ENCODE peak calls at places on chromosome 5, in ten cellular contexts. U is MCF 10A, V is A673, N is H9, K is brain microvascular endothelial cell, P is upper lobe of right lung, Z is lung, D is endodermal cell, Y is GM10248, T is NB4. W is an unnamed sample.

GRCh38 chr5:115329475-115329874 is 33.0 kb upstream of the CCDC112 start:
- DNase-seq in U (no peak), V (peak; percentile 70), N (peak; percentile 76), K (no peak), P (no peak), Z (no peak), D (peak; percentile 75), Y (no peak), T (peak; percentile 76), W (no peak)

GRCh38 chr5:67211926-67212325 is 15.3 kb upstream of the CD180 start:
- DNase-seq in U (peak; percentile 70), V (no peak), N (no peak), K (peak; percentile 69), P (no peak), Z (no peak), D (no peak), Y (no peak), T (no peak), W (no peak)

GRCh38 chr5:143336485-143336884 is 67.0 kb downstream of the NR3C1 start:
- DNase-seq in U (no peak), V (no peak), N (no peak), K (no peak), P (no peak), Z (no peak), D (no peak), Y (no peak), T (no peak), W (no peak)

GRCh38 chr5:122907238-122907637 is 61.8 kb downstream of the SNX24 start:
- DNase-seq in U (peak; percentile 66), V (peak; percentile 7), N (no peak), K (peak; percentile 24), P (no peak), Z (no peak), D (no peak), Y (no peak), T (no peak), W (no peak)

GRCh38 chr5:139955053-139955605 is 88.0 kb downstream of the NRG2 start:
- DNase-seq in U (no peak), V (no peak), N (no peak), K (no peak), P (peak; percentile 27), Z (no peak), D (peak; percentile 69), Y (peak; percentile 61), T (no peak), W (no peak)

GRCh38 chr5:82259172-82259800 is 18.9 kb downstream of the RPS23 start:
- DNase-seq in U (peak; percentile 25), V (peak; percentile 51), N (no peak), K (peak; percentile 11), P (no peak), Z (no peak), D (no peak), Y (peak; percentile 24), T (peak; percentile 29), W (no peak)

GRCh38 chr5:131386779-131387178 is 122.9 kb downstream of the CDC42SE2 start:
- DNase-seq in U (no peak), V (no peak), N (no peak), K (no peak), P (no peak), Z (no peak), D (no peak), Y (no peak), T (no peak), W (no peak)

GRCh38 chr5:76983468-76983867 is 30.6 kb downstream of the CRHBP start:
- DNase-seq in U (no peak), V (no peak), N (no peak), K (no peak), P (no peak), Z (no peak), D (no peak), Y (no peak), T (no peak), W (no peak)

GRCh38 chr5:174424219-174425053 is 299.9 kb upstream of the MSX2 start:
- DNase-seq in U (peak; percentile 21), V (no peak), N (no peak), K (no peak), P (no peak), Z (no peak), D (no peak), Y (no peak), T (no peak), W (no peak)
- TF ChIP-seq CTCF in U (no peak), V (peak; percentile 36), N (peak; percentile 13), K (no peak), P (no peak), Z (no peak), D (peak; percentile 41), Y (no peak), T (no peak), W (no peak)

DNA sequence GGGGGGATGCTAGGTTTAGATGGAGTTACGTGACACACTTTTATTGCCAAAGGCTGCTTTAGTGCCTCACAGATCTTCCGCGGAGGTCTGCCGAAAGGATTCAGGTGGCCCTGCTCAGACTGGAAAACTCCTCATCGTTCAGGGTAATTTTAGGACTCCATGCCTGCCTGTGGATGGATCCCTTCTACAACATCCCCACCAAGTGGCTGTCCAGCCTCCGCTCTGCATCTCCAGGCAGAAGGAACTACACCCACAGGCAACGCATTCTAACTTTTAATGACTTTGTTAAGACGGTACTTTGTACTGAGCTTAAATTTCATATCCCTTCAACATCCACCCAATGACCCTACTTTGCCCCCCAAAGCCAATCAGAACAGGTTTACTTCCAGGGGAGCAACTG is 29.4 kb downstream of the ATPSCKMT start:
- DNase-seq in U (no peak), V (no peak), N (no peak), K (no peak), P (no peak), Z (no peak), D (peak; percentile 57), Y (no peak), T (no peak), W (no peak)
- TF ChIP-seq CTCF in U (no peak), V (no peak), N (peak; percentile 51), K (no peak), P (no peak), Z (no peak), D (peak; percentile 59), Y (no peak), T (no peak), W (no peak)

GRCh38 chr5:176814313-176814685 is 3.9 kb downstream of the UNC5A start:
- DNase-seq in U (no peak), V (no peak), N (no peak), K (no peak), P (no peak), Z (no peak), D (no peak), Y (no peak), T (no peak), W (no peak)

GRCh38 chr5:176814836-176815438 is 4.6 kb downstream of the UNC5A start:
- DNase-seq in U (no peak), V (no peak), N (no peak), K (no peak), P (no peak), Z (no peak), D (no peak), Y (no peak), T (no peak), W (no peak)

GRCh38 chr5:176813587-176814312 is 3.4 kb downstream of the UNC5A start:
- DNase-seq in U (no peak), V (no peak), N (no peak), K (no peak), P (no peak), Z (no peak), D (no peak), Y (no peak), T (no peak), W (no peak)

GRCh38 chr5:176810687-176811501 is 535 bp downstream of the UNC5A start:
- DNase-seq in U (no peak), V (no peak), N (no peak), K (no peak), P (no peak), Z (no peak), D (no peak), Y (no peak), T (no peak), W (no peak)

DNA sequence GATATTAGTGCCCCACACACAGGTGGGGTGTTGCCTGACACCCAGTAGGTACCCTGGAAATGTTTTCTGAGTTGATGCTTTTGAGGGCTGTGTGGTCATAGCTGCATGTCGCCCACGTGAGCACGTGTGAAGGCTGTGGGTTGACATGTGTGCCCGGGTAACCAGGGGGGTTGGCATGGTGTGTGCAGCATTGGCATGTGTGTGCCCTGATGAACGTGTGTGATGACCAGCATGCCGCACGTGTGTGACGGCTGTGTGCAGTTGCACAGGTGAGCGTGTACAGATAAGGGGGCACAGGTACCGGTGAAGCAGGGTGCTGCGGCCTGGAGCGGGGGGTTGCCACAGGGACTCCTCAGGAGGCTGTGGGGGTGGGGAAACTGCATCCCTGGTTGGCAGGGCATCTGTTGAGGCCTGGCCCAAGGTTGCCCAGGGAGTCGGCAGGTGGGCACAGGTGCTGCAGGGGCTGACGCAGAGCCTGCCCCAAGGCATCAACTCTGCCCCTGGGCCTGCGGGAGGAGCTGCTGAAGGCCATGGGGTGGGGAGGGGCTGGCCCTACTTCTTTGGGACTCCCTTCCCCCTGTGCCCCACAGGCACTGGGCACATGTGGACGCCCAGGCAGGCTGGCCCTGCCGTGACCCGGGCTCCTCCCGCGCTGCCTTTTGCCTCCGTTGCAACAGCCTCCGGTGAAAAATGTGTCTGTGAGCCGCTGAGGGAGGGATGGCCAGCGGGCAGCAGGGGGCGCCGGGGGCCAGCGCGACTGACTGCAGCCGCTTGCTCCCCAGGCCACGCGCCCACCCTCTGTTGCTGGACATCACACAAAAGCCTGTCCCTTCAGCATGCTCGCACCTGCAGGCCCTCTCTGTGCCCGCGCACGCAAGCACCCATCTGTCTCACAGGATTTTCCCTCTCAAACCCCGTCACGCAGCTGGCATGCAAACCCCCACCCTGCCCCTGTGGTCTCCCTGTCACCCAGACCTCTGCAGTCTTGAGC is 2.2 kb downstream of the UNC5A start:
- DNase-seq in U (peak; percentile 49), V (no peak), N (peak; percentile 78), K (peak; percentile 11), P (no peak), Z (no peak), D (peak; percentile 89), Y (peak; percentile 60), T (peak; percentile 57), W (no peak)
- TF ChIP-seq CTCF in U (peak; percentile 60), V (peak; percentile 48), N (peak; percentile 80), K (peak; percentile 74), P (peak; percentile 27), Z (no peak), D (peak; percentile 91), Y (peak; percentile 56), T (peak; percentile 58), W (no peak)

DNA sequence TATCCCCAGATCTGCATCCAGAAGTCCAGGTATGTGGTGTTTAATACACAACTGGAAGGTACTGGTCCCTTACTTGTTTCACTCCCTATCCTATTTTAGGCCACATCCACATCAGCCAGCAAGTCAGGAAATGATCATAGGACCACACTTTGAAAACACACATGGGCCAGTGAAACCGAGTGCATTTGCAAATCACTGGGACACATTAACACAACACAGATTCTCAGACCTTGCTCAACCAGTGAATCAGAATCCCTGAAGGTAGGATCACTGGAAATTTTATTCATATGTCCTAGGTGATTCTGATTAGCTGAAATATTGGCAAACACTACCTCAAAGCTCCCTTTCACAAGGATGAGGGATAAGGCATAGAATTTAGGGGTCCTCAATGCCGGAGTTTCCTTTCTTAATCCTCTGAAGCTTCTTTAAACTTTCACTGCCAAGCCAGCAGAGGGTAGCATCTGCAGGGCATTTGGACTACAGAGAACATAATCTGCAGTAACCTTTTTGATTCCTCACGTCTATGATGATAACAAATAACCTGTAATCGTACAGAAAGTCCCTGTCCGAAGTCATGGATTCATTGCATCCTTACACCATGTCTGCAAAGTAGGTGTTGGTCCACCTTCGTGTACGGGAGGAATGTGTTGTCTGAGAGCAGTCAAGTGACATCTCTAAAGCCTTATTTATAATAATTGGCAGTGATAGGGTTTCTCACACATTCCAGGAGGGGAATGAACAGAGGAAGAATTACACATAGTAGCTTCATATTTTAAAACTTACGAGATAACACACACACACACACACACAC is 11.0 kb upstream of the ABLIM3 start:
- DNase-seq in U (peak; percentile 66), V (no peak), N (no peak), K (no peak), P (no peak), Z (no peak), D (no peak), Y (no peak), T (peak; percentile 9), W (no peak)
- TF ChIP-seq CTCF in U (peak; percentile 65), V (peak; percentile 24), N (peak; percentile 41), K (peak; percentile 73), P (peak; percentile 35), Z (peak; percentile 8), D (peak; percentile 64), Y (no peak), T (no peak), W (no peak)

W was measured in natural killer cell.